ENCODE peak calls at places on chromosome 11, in ten cellular contexts. One of them, this sample, is unnamed.

GRCh38 chr11:94297967-94298576 is 6.3 kb upstream of the IZUMO1R start:
- DNase-seq in pancreas: no peak
- DNase-seq in OCI-LY7: no peak
- DNase-seq in cardiac fibroblast: no peak
- DNase-seq in fibroblast of lung: no peak
- DNase-seq in thoracic aorta: no peak
- DNase-seq in colonic mucosa: no peak
- DNase-seq in uterus: no peak
- DNase-seq in epithelial cell of esophagus: no peak
- DNase-seq in BE2C: no peak
- DNase-seq in this sample: no peak

GRCh38 chr11:77075425-77075905 is 8.7 kb downstream of the CAPN5 start:
- DNase-seq in pancreas: no peak
- DNase-seq in OCI-LY7: no peak
- DNase-seq in cardiac fibroblast: no peak
- DNase-seq in fibroblast of lung: no peak
- DNase-seq in thoracic aorta: no peak
- DNase-seq in colonic mucosa: peak
- DNase-seq in uterus: no peak
- DNase-seq in epithelial cell of esophagus: no peak
- DNase-seq in BE2C: no peak
- DNase-seq in this sample: no peak

GRCh38 chr11:70574725-70575347 is 176.5 kb downstream of the CTTN start:
- DNase-seq in pancreas: no peak
- DNase-seq in OCI-LY7: no peak
- DNase-seq in cardiac fibroblast: no peak
- DNase-seq in fibroblast of lung: no peak
- DNase-seq in thoracic aorta: no peak
- DNase-seq in colonic mucosa: no peak
- DNase-seq in uterus: no peak
- DNase-seq in epithelial cell of esophagus: no peak
- DNase-seq in BE2C: no peak
- DNase-seq in this sample: no peak

GRCh38 chr11:118168316-118168715 is 8.1 kb downstream of the SCN2B start:
- DNase-seq in pancreas: no peak
- DNase-seq in OCI-LY7: no peak
- DNase-seq in cardiac fibroblast: no peak
- DNase-seq in fibroblast of lung: no peak
- DNase-seq in thoracic aorta: no peak
- DNase-seq in colonic mucosa: no peak
- DNase-seq in uterus: no peak
- DNase-seq in epithelial cell of esophagus: no peak
- DNase-seq in BE2C: no peak
- DNase-seq in this sample: no peak

GRCh38 chr11:102081313-102081712 is 28.9 kb upstream of the YAP1 start:
- DNase-seq in pancreas: no peak
- DNase-seq in OCI-LY7: no peak
- DNase-seq in cardiac fibroblast: no peak
- DNase-seq in fibroblast of lung: no peak
- DNase-seq in thoracic aorta: no peak
- DNase-seq in colonic mucosa: no peak
- DNase-seq in uterus: no peak
- DNase-seq in epithelial cell of esophagus: no peak
- DNase-seq in BE2C: no peak
- DNase-seq in this sample: no peak

GRCh38 chr11:79219186-79220045 is 221.4 kb downstream of the TENM4 start:
- DNase-seq in pancreas: no peak
- DNase-seq in OCI-LY7: no peak
- DNase-seq in cardiac fibroblast: peak
- DNase-seq in fibroblast of lung: peak
- DNase-seq in thoracic aorta: no peak
- DNase-seq in colonic mucosa: no peak
- DNase-seq in uterus: no peak
- DNase-seq in epithelial cell of esophagus: peak
- DNase-seq in BE2C: no peak
- DNase-seq in this sample: no peak

GRCh38 chr11:13143486-13144297 is 133.9 kb upstream of the BMAL1 start:
- DNase-seq in pancreas: no peak
- DNase-seq in OCI-LY7: no peak
- DNase-seq in cardiac fibroblast: no peak
- DNase-seq in fibroblast of lung: no peak
- DNase-seq in thoracic aorta: no peak
- DNase-seq in colonic mucosa: peak
- DNase-seq in uterus: no peak
- DNase-seq in epithelial cell of esophagus: peak
- DNase-seq in BE2C: no peak
- DNase-seq in this sample: no peak

GRCh38 chr11:128409476-128409875 is 177.9 kb downstream of the ETS1 start:
- DNase-seq in pancreas: no peak
- DNase-seq in OCI-LY7: no peak
- DNase-seq in cardiac fibroblast: peak
- DNase-seq in fibroblast of lung: peak
- DNase-seq in thoracic aorta: no peak
- DNase-seq in colonic mucosa: no peak
- DNase-seq in uterus: no peak
- DNase-seq in epithelial cell of esophagus: peak
- DNase-seq in BE2C: no peak
- DNase-seq in this sample: peak

GRCh38 chr11:47188262-47188661 is 2.0 kb upstream of the PACSIN3 start:
- DNase-seq in pancreas: no peak
- DNase-seq in OCI-LY7: no peak
- DNase-seq in cardiac fibroblast: no peak
- DNase-seq in fibroblast of lung: no peak
- DNase-seq in thoracic aorta: no peak
- DNase-seq in colonic mucosa: no peak
- DNase-seq in uterus: no peak
- DNase-seq in epithelial cell of esophagus: no peak
- DNase-seq in BE2C: peak
- DNase-seq in this sample: no peak

GRCh38 chr11:47186076-47186936 is at the start of gene PACSIN3:
- DNase-seq in pancreas: peak
- DNase-seq in OCI-LY7: no peak
- DNase-seq in cardiac fibroblast: peak
- DNase-seq in fibroblast of lung: peak
- DNase-seq in thoracic aorta: no peak
- DNase-seq in colonic mucosa: peak
- DNase-seq in uterus: no peak
- DNase-seq in epithelial cell of esophagus: peak
- DNase-seq in BE2C: peak
- DNase-seq in this sample: peak

GRCh38 chr11:47187723-47188122 is 1.5 kb upstream of the PACSIN3 start:
- DNase-seq in pancreas: no peak
- DNase-seq in OCI-LY7: no peak
- DNase-seq in cardiac fibroblast: no peak
- DNase-seq in fibroblast of lung: no peak
- DNase-seq in thoracic aorta: no peak
- DNase-seq in colonic mucosa: no peak
- DNase-seq in uterus: no peak
- DNase-seq in epithelial cell of esophagus: no peak
- DNase-seq in BE2C: no peak
- DNase-seq in this sample: peak

GRCh38 chr11:47185305-47186075 is 744 bp downstream of the PACSIN3 start:
- DNase-seq in pancreas: peak
- DNase-seq in OCI-LY7: no peak
- DNase-seq in cardiac fibroblast: peak
- DNase-seq in fibroblast of lung: peak
- DNase-seq in thoracic aorta: no peak
- DNase-seq in colonic mucosa: no peak
- DNase-seq in uterus: peak
- DNase-seq in epithelial cell of esophagus: peak
- DNase-seq in BE2C: no peak
- DNase-seq in this sample: peak

DNA sequence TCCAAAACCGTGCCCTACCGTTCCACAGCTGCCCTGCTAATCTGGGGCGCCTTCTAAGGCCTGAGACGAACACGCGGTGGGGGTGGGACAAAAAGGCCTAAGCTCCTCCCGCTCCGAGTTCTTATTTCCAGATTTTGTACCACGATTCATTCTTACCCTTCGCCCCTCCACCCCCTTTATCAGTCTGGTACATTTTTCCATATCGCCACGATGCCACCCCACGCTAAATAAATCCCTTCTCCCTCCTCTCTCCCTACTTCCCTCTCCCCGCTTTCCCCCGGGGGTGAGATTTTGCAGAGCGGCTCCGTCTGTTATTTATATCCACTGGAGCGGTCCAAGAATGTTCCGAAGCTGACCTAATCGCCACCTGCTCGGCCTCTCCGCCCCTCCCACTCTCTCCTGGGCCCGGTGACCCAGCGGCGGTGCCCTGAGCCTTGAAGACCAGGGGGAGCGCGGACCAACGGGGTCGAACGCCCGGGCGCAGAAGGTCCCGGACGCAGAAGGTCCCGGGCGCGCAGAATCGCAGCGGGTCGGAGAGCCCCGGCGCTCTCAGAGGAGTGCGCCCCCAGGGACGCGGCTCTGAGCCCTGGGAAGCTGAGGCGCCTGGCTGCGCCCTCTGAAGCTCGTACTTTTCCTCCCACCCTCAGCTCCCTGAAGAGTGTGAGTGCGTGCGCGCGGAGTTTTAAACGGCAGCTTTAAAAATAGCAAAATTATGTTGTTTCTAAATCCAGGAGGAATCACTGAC is 875 bp upstream of the PACSIN3 start:
- DNase-seq in pancreas: peak
- DNase-seq in OCI-LY7: no peak
- DNase-seq in cardiac fibroblast: peak
- DNase-seq in fibroblast of lung: peak
- DNase-seq in thoracic aorta: no peak
- DNase-seq in colonic mucosa: peak
- DNase-seq in uterus: peak
- DNase-seq in epithelial cell of esophagus: peak
- DNase-seq in BE2C: peak
- DNase-seq in this sample: peak
- TF ChIP-seq CTCF in pancreas: no peak
- TF ChIP-seq CTCF in OCI-LY7: peak
- TF ChIP-seq CTCF in cardiac fibroblast: no peak
- TF ChIP-seq CTCF in fibroblast of lung: no peak
- TF ChIP-seq CTCF in thoracic aorta: no peak
- TF ChIP-seq CTCF in colonic mucosa: no peak
- TF ChIP-seq CTCF in uterus: peak
- TF ChIP-seq CTCF in epithelial cell of esophagus: no peak
- TF ChIP-seq CTCF in BE2C: no peak
- TF ChIP-seq CTCF in this sample: no peak

GRCh38 chr11:3051435-3052108 is 5.7 kb downstream of the CARS1 start:
- DNase-seq in pancreas: no peak
- DNase-seq in OCI-LY7: no peak
- DNase-seq in cardiac fibroblast: no peak
- DNase-seq in fibroblast of lung: no peak
- DNase-seq in thoracic aorta: no peak
- DNase-seq in colonic mucosa: no peak
- DNase-seq in uterus: no peak
- DNase-seq in epithelial cell of esophagus: no peak
- DNase-seq in BE2C: no peak
- DNase-seq in this sample: no peak
- H3K4me3 ChIP-seq in pancreas: no peak
- H3K4me3 ChIP-seq in OCI-LY7: no peak
- H3K4me3 ChIP-seq in cardiac fibroblast: no peak
- H3K4me3 ChIP-seq in fibroblast of lung: no peak
- H3K4me3 ChIP-seq in thoracic aorta: no peak
- H3K4me3 ChIP-seq in colonic mucosa: no peak
- H3K4me3 ChIP-seq in uterus: no peak
- H3K4me3 ChIP-seq in epithelial cell of esophagus: no peak
- H3K4me3 ChIP-seq in BE2C: peak
- H3K4me3 ChIP-seq in this sample: no peak

GRCh38 chr11:116072133-116072532 is 567.9 kb upstream of the CADM1 start:
- DNase-seq in pancreas: no peak
- DNase-seq in OCI-LY7: no peak
- DNase-seq in cardiac fibroblast: no peak
- DNase-seq in fibroblast of lung: no peak
- DNase-seq in thoracic aorta: no peak
- DNase-seq in colonic mucosa: no peak
- DNase-seq in uterus: no peak
- DNase-seq in epithelial cell of esophagus: no peak
- DNase-seq in BE2C: no peak
- DNase-seq in this sample: no peak

GRCh38 chr11:116073854-116074837 is 569.9 kb upstream of the CADM1 start:
- DNase-seq in pancreas: no peak
- DNase-seq in OCI-LY7: no peak
- DNase-seq in cardiac fibroblast: peak
- DNase-seq in fibroblast of lung: peak
- DNase-seq in thoracic aorta: no peak
- DNase-seq in colonic mucosa: no peak
- DNase-seq in uterus: peak
- DNase-seq in epithelial cell of esophagus: no peak
- DNase-seq in BE2C: peak
- DNase-seq in this sample: peak

GRCh38 chr11:116071241-116071640 is 567.0 kb upstream of the CADM1 start:
- DNase-seq in pancreas: no peak
- DNase-seq in OCI-LY7: no peak
- DNase-seq in cardiac fibroblast: no peak
- DNase-seq in fibroblast of lung: no peak
- DNase-seq in thoracic aorta: no peak
- DNase-seq in colonic mucosa: no peak
- DNase-seq in uterus: no peak
- DNase-seq in epithelial cell of esophagus: no peak
- DNase-seq in BE2C: no peak
- DNase-seq in this sample: no peak

GRCh38 chr11:116070555-116070954 is 566.3 kb upstream of the CADM1 start:
- DNase-seq in pancreas: no peak
- DNase-seq in OCI-LY7: no peak
- DNase-seq in cardiac fibroblast: no peak
- DNase-seq in fibroblast of lung: no peak
- DNase-seq in thoracic aorta: no peak
- DNase-seq in colonic mucosa: no peak
- DNase-seq in uterus: no peak
- DNase-seq in epithelial cell of esophagus: no peak
- DNase-seq in BE2C: no peak
- DNase-seq in this sample: no peak

DNA sequence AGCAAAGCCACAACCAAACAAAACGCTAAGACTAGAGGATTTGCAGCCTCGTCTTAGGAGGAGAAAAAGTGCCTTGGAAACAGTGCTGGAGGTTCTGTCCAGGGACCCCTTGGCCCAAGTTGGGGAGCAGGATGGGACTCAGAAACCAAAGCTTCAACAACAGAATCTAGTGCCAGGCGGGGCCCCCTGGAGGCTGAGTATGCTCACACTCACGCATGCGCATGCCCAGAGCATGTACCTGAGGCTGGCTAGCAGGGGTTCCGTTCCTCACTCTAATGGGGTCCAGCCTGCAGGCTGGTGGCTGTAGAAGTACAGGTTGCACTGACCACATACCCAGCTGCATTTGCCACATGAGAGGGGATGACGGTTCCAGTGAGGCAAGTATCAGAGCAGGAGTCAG is 568.6 kb upstream of the CADM1 start:
- DNase-seq in pancreas: peak
- DNase-seq in OCI-LY7: peak
- DNase-seq in cardiac fibroblast: no peak
- DNase-seq in fibroblast of lung: no peak
- DNase-seq in thoracic aorta: no peak
- DNase-seq in colonic mucosa: no peak
- DNase-seq in uterus: no peak
- DNase-seq in epithelial cell of esophagus: no peak
- DNase-seq in BE2C: peak
- DNase-seq in this sample: no peak
- TF ChIP-seq CTCF in pancreas: no peak
- TF ChIP-seq CTCF in OCI-LY7: peak
- TF ChIP-seq CTCF in cardiac fibroblast: no peak
- TF ChIP-seq CTCF in fibroblast of lung: no peak
- TF ChIP-seq CTCF in thoracic aorta: no peak
- TF ChIP-seq CTCF in colonic mucosa: no peak
- TF ChIP-seq CTCF in uterus: no peak
- TF ChIP-seq CTCF in epithelial cell of esophagus: no peak
- TF ChIP-seq CTCF in BE2C: peak
- TF ChIP-seq CTCF in this sample: no peak

GRCh38 chr11:87712802-87713202 is 462.4 kb downstream of the RAB38 start:
- DNase-seq in pancreas: no peak
- DNase-seq in OCI-LY7: peak
- DNase-seq in cardiac fibroblast: no peak
- DNase-seq in fibroblast of lung: no peak
- DNase-seq in thoracic aorta: no peak
- DNase-seq in colonic mucosa: no peak
- DNase-seq in uterus: no peak
- DNase-seq in epithelial cell of esophagus: no peak
- DNase-seq in BE2C: no peak
- DNase-seq in this sample: no peak
- H3K4me3 ChIP-seq in pancreas: no peak
- H3K4me3 ChIP-seq in OCI-LY7: no peak
- H3K4me3 ChIP-seq in cardiac fibroblast: no peak
- H3K4me3 ChIP-seq in fibroblast of lung: no peak
- H3K4me3 ChIP-seq in thoracic aorta: no peak
- H3K4me3 ChIP-seq in colonic mucosa: no peak
- H3K4me3 ChIP-seq in uterus: no peak
- H3K4me3 ChIP-seq in epithelial cell of esophagus: no peak
- H3K4me3 ChIP-seq in BE2C: no peak
- H3K4me3 ChIP-seq in this sample: no peak

This sample was measured in cardiac muscle cell.